ENCODE peak calls at places on chromosomes 5 and 9, in five cellular contexts. F is HepG2, T is SK-N-SH, O is HCT116, P is K562. U is an unnamed sample.

GRCh38 chr9:97981828-97982164 is 1.3 kb upstream of the ANP32B start:
- DNase-seq in F (no peak), T (no peak), O (no peak), P (no peak), U (no peak)

GRCh38 chr5:43802119-43802518 is 199.1 kb downstream of the NNT start:
- DNase-seq in F (no peak), T (no peak), O (no peak), P (no peak), U (no peak)

GRCh38 chr9:21836437-21837161 is 34.2 kb downstream of the MTAP start:
- DNase-seq in F (peak), T (no peak), O (peak), P (no peak), U (no peak)

GRCh38 chr9:126916909-126917308 is 2.3 kb downstream of the RALGPS1 start:
- DNase-seq in F (peak), T (no peak), O (peak), P (no peak), U (no peak)

GRCh38 chr9:119375892-119376291 is 6.7 kb upstream of the BRINP1 start:
- DNase-seq in F (peak), T (peak), O (peak), P (no peak), U (no peak)

GRCh38 chr5:159873680-159874079 is 42.6 kb upstream of the ADRA1B start:
- DNase-seq in F (no peak), T (no peak), O (no peak), P (no peak), U (no peak)

GRCh38 chr5:132094393-132095076 is 20.9 kb downstream of the CSF2 start:
- DNase-seq in F (peak), T (no peak), O (no peak), P (no peak), U (no peak)

GRCh38 chr5:52560366-52560765 is 227.3 kb upstream of the ITGA1 start:
- DNase-seq in F (no peak), T (peak), O (peak), P (no peak), U (no peak)

GRCh38 chr9:136212345-136212950 is 7.5 kb upstream of the LHX3 start:
- DNase-seq in F (no peak), T (no peak), O (no peak), P (no peak), U (no peak)

GRCh38 chr5:20445326-20445860 is 457.4 kb upstream of the CDH18 start:
- DNase-seq in F (no peak), T (no peak), O (no peak), P (no peak), U (no peak)

GRCh38 chr5:173941758-173942401 is 47.1 kb upstream of the C5orf47 start:
- DNase-seq in F (peak), T (no peak), O (no peak), P (no peak), U (no peak)

GRCh38 chr9:101026824-101027223 is 1.7 kb upstream of the PLPPR1 start:
- DNase-seq in F (peak), T (no peak), O (no peak), P (no peak), U (no peak)

GRCh38 chr9:136765041-136765440 is 723 bp upstream of the LCN15 start:
- DNase-seq in F (peak), T (no peak), O (no peak), P (no peak), U (no peak)

GRCh38 chr5:31663519-31663918 is 24.6 kb downstream of the PDZD2 start:
- DNase-seq in F (no peak), T (no peak), O (no peak), P (no peak), U (no peak)

GRCh38 chr9:105171589-105171988 is 72.9 kb upstream of the SLC44A1 start:
- DNase-seq in F (no peak), T (no peak), O (no peak), P (no peak), U (no peak)

GRCh38 chr9:30065888-30066287 is 2318.6 kb upstream of the ACO1 start:
- DNase-seq in F (peak), T (no peak), O (peak), P (no peak), U (no peak)

GRCh38 chr5:56060276-56061110 is 65.7 kb upstream of the IL6ST start:
- DNase-seq in F (no peak), T (no peak), O (no peak), P (no peak), U (no peak)

GRCh38 chr9:36746415-36746814 is 173.7 kb downstream of the MELK start:
- DNase-seq in F (no peak), T (no peak), O (no peak), P (no peak), U (no peak)

GRCh38 chr9:131734165-131734610 is 5.7 kb downstream of the RAPGEF1 start:
- DNase-seq in F (no peak), T (peak), O (no peak), P (no peak), U (no peak)

GRCh38 chr5:93250431-93250830 is 330.6 kb downstream of the NR2F1-AS1 start:
- DNase-seq in F (no peak), T (no peak), O (no peak), P (no peak), U (no peak)

GRCh38 chr9:29213374-29214161 is 1640.3 kb upstream of the C9orf72 start:
- DNase-seq in F (no peak), T (peak), O (no peak), P (no peak), U (no peak)

GRCh38 chr9:114078021-114078780 is at the start of gene AMBP:
- DNase-seq in F (peak), T (peak), O (no peak), P (peak), U (no peak)

GRCh38 chr9:122463828-122464632 is 13.7 kb downstream of the OR1J1 start:
- DNase-seq in F (peak), T (peak), O (peak), P (peak), U (peak)

GRCh38 chr5:165361143-165361542 is 1855.7 kb downstream of the MAT2B start:
- DNase-seq in F (no peak), T (no peak), O (no peak), P (no peak), U (no peak)

GRCh38 chr5:12911156-12911555 is 1006.9 kb upstream of the CTNND2 start:
- DNase-seq in F (no peak), T (no peak), O (no peak), P (no peak), U (no peak)

GRCh38 chr9:13189362-13189761 is 90.1 kb downstream of the MPDZ start:
- DNase-seq in F (no peak), T (no peak), O (no peak), P (no peak), U (no peak)

GRCh38 chr9:122119166-122119521 is 26.0 kb upstream of the TTLL11 start:
- DNase-seq in F (no peak), T (no peak), O (no peak), P (no peak), U (no peak)

GRCh38 chr9:108786756-108787663 is 68.8 kb downstream of the ACTL7B start:
- DNase-seq in F (no peak), T (no peak), O (peak), P (no peak), U (no peak)

GRCh38 chr9:94153905-94154304 is 69.6 kb downstream of the PTPDC1 start:
- DNase-seq in F (no peak), T (no peak), O (no peak), P (no peak), U (no peak)

GRCh38 chr5:1468247-1468612 is 23.0 kb upstream of the SLC6A3 start:
- DNase-seq in F (peak), T (peak), O (no peak), P (peak), U (no peak)

DNA sequence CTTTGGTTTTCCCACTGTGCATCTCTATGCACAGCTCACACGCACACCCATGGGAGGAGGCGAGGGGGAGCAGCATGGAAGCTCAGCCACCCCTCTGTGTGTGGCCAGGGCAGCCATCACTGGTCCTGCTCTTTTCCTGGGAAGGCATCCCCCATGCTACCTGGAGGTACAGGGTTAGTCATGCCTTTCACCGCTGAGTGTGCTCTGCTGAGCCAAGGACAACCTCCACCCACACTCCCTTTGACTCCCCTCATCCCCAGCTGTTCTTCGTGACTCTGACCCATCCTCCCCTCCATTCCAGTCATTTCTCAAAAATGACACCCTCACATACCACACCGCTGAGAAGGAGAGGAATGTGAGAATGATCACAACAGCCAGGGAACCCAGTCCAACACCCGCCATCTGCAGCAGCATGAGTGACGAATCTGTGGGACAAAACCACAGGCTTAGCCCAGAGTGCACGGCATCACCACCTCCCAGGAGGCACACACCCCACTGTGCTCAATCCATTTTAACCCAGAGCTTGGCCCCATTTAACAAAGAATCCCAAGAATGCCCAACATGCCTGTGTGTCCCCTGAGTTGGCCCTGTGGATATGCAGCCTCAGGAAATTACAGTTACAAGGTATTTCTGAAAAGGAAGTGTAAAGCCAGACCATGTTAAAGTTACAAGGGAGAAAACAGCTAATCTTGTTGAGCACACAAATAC is 133.4 kb downstream of the SUSD1 start:
- DNase-seq in F (peak), T (no peak), O (peak), P (no peak), U (no peak)
- TF ChIP-seq ZBTB33 in F (peak), T (peak), O (peak), P (no peak), U (no peak)

DNA sequence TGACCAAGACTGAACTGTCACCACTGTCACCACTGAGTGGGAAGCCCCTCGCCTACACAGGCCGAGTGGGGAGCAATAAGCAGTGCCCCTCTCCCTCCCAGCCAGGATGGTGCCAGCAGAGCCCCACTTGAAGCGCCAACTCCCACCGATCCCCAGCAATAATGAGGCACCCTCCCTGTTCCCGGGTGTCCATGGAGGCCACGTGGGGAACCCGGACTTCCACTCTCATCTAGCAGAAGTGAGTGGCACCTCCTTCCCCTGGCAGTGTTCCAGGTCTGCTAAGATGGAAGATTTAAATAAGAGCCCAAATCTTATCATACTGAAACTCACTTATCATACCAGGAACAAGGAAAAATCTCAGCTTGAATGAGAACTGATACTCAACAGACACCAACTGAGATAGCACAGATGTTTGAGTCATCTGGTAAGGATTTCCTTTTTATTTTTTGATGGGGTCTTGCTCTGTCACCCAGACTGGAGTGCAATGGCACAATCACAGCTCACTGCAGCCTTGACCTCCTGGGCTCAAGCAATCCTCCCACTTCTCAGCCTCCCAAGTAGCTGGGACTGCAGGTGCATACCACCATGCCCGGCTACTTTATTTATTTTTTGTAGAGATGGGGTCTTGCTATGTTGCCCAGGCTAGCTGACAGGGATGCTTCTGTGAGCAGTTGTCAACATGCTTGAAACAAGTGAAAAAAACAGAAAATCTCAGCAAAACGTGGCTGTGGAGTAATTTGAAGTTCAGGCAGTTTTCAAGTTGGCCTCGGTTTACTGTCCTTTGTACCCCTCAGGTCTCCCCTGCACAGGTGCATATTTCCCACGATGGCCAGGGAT is 29.6 kb upstream of the ASS1 start:
- DNase-seq in F (no peak), T (no peak), O (no peak), P (no peak), U (no peak)
- TF ChIP-seq ZBTB33 in F (no peak), T (no peak), O (no peak), P (no peak), U (no peak)

GRCh38 chr9:124257070-124257864 is 482 bp upstream of the NEK6 start:
- DNase-seq in F (no peak), T (no peak), O (no peak), P (no peak), U (no peak)
- TF ChIP-seq ZBTB33 in F (no peak), T (no peak), O (no peak), P (no peak), U (no peak)

DNA sequence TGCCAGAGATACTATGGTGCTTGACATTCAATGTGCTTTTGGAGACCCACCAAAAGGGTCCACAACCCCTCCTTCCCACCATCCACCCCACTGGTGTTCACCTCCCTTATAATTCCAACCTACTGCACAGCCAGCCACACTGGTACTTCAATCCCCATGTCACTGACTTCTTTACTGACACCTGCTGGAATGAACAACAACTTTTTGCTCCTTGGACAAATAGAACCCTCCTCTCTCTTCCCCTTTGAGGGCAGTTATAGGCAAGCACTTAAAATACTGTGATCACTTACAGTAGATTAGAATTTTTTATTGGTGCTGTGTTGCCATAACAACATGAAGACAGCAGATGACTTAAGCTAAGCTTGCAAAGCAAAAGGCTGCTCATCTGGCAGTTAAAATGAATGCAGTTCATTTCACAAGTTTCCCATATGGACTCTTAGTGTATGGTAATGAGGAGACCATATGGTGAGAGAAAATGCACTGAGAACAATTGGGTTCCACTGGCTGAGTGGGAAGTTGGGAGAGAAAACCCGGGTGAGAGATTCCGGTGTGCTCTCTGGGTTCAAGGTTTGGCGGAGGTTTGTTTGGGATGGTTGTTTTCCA is 374.4 kb downstream of the EBF1 start:
- DNase-seq in F (no peak), T (no peak), O (no peak), P (no peak), U (no peak)
- TF ChIP-seq ZBTB33 in F (no peak), T (no peak), O (no peak), P (no peak), U (no peak)

GRCh38 chr5:78920604-78921003 is 64.5 kb downstream of the ARSB start:
- DNase-seq in F (no peak), T (peak), O (no peak), P (peak), U (no peak)
- TF ChIP-seq ZBTB33 in F (no peak), T (no peak), O (no peak), P (no peak), U (no peak)

GRCh38 chr9:1458503-1458902 is 408.3 kb downstream of the DMRT2 start:
- DNase-seq in F (no peak), T (no peak), O (peak), P (no peak), U (no peak)

GRCh38 chr9:1462626-1463308 is 412.6 kb downstream of the DMRT2 start:
- DNase-seq in F (no peak), T (no peak), O (no peak), P (no peak), U (no peak)

GRCh38 chr9:1457460-1457859 is 407.3 kb downstream of the DMRT2 start:
- DNase-seq in F (no peak), T (no peak), O (no peak), P (no peak), U (no peak)

GRCh38 chr9:1456301-1456999 is 406.3 kb downstream of the DMRT2 start:
- DNase-seq in F (no peak), T (no peak), O (no peak), P (no peak), U (no peak)

GRCh38 chr9:1460143-1460769 is 410.1 kb downstream of the DMRT2 start:
- DNase-seq in F (peak), T (peak), O (no peak), P (peak), U (peak)
- TF ChIP-seq ZBTB33 in F (no peak), T (no peak), O (no peak), P (no peak), U (no peak)

GRCh38 chr5:107213025-107213424 is 457.7 kb downstream of the EFNA5 start:
- DNase-seq in F (no peak), T (peak), O (no peak), P (no peak), U (no peak)
- TF ChIP-seq ZBTB33 in F (no peak), T (no peak), O (no peak), P (no peak), U (no peak)